ENCODE peak calls at places on chromosomes 16 and 17, in five cellular contexts. B is heart left ventricle; M is CD8-positive, alpha-beta memory T cell; E is CMK; K is stomach. Q is an unnamed sample.

GRCh38 chr16:88340755-88341150 is 42.0 kb upstream of the ZNF469 start:
- DNase-seq in B (no peak), K (no peak), M (no peak), E (no peak), Q (peak; percentile 78)

GRCh38 chr16:67336646-67337045 is 10.0 kb downstream of the LRRC36 start:
- DNase-seq in B (no peak), K (no peak), E (no peak), M (no peak), Q (no peak)

GRCh38 chr16:17389392-17389791 is 81.4 kb downstream of the XYLT1 start:
- DNase-seq in K (no peak), M (no peak), E (no peak), B (no peak), Q (no peak)

GRCh38 chr17:231966-232807 is 50.7 kb upstream of the DOC2B start:
- DNase-seq in B (peak; percentile 10), K (no peak), E (no peak), M (no peak), Q (peak; percentile 64)

GRCh38 chr17:82849076-82849945 is 9.5 kb upstream of the ZNF750 start:
- DNase-seq in M (no peak), E (no peak), B (no peak), K (no peak), Q (peak; percentile 66)

GRCh38 chr16:28591355-28591754 is 5.5 kb downstream of the SULT1A2 start:
- DNase-seq in K (no peak), M (no peak), E (no peak), B (no peak), Q (peak; percentile 73)

GRCh38 chr17:49576121-49576905 is 642 bp downstream of the NXPH3 start:
- DNase-seq in B (peak; percentile 72), E (no peak), M (no peak), K (no peak), Q (no peak)

GRCh38 chr17:12627177-12627629 is 38.5 kb upstream of the MYOCD start:
- DNase-seq in B (no peak), K (peak; percentile 45), M (no peak), E (no peak), Q (no peak)

GRCh38 chr17:47850692-47851573 is at the start of gene SP6:
- DNase-seq in M (peak; percentile 31), K (peak; percentile 91), E (no peak), B (peak; percentile 44), Q (peak; percentile 92)

GRCh38 chr16:67431077-67431804 is at the start of gene HSD11B2:
- DNase-seq in E (no peak), M (peak; percentile 11), K (peak; percentile 71), B (no peak), Q (no peak)

GRCh38 chr17:47713980-47714689 is 18.9 kb upstream of the TBX21 start:
- DNase-seq in M (no peak), E (no peak), B (no peak), K (no peak), Q (no peak)

GRCh38 chr17:66398617-66399016 is 96.2 kb downstream of the PRKCA start:
- DNase-seq in E (no peak), M (no peak), B (no peak), K (no peak), Q (no peak)

GRCh38 chr17:64172510-64172909 is 42.6 kb upstream of the ERN1 start:
- DNase-seq in K (no peak), M (no peak), B (no peak), E (peak; percentile 25), Q (no peak)

GRCh38 chr16:87203060-87203656 is 114.0 kb downstream of the C16orf95 start:
- DNase-seq in B (peak; percentile 62), E (peak; percentile 43), K (peak; percentile 54), M (peak; percentile 7), Q (no peak)

GRCh38 chr17:82645516-82645915 is 2.7 kb downstream of the WDR45B start:
- DNase-seq in K (no peak), E (no peak), M (no peak), B (no peak), Q (no peak)

GRCh38 chr16:14509055-14509454 is 121.0 kb downstream of the PARN start:
- DNase-seq in E (no peak), B (no peak), M (no peak), K (no peak), Q (no peak)

GRCh38 chr17:44914698-44915271 is 515 bp downstream of the GFAP start:
- DNase-seq in B (no peak), M (no peak), E (no peak), K (no peak), Q (peak; percentile 65)

GRCh38 chr17:50047488-50048126 is 8.3 kb upstream of the ITGA3 start:
- DNase-seq in M (no peak), B (peak; percentile 17), E (no peak), K (no peak), Q (peak; percentile 37)

GRCh38 chr17:77233635-77234334 is 93.0 kb downstream of the SEC14L1 start:
- DNase-seq in M (no peak), E (no peak), B (no peak), K (peak; percentile 55), Q (peak; percentile 72)

GRCh38 chr16:66551362-66551761 is 1.0 kb upstream of the CKLF start:
- DNase-seq in E (no peak), K (no peak), M (peak; percentile 49), B (no peak), Q (no peak)

GRCh38 chr17:57876866-57877237 is 27.0 kb upstream of the MRPS23 start:
- DNase-seq in E (no peak), K (no peak), B (no peak), M (no peak), Q (no peak)

GRCh38 chr17:57995076-57995956 is 7.3 kb upstream of the VEZF1 start:
- DNase-seq in E (no peak), M (peak; percentile 12), K (peak; percentile 66), B (peak; percentile 68), Q (no peak)

GRCh38 chr16:82936941-82937551 is 310.3 kb downstream of the CDH13 start:
- DNase-seq in E (peak; percentile 5), M (no peak), K (no peak), B (no peak), Q (no peak)

GRCh38 chr17:76033139-76033538 is 6.0 kb upstream of the EVPL start:
- DNase-seq in B (no peak), K (no peak), E (no peak), M (no peak), Q (no peak)

GRCh38 chr16:50462793-50463507 is 85.2 kb upstream of the NKD1 start:
- DNase-seq in B (no peak), E (no peak), M (no peak), K (peak; percentile 18), Q (peak; percentile 44)

GRCh38 chr16:5706206-5706605 is 608.6 kb upstream of the EEF2KMT start:
- DNase-seq in B (no peak), E (no peak), M (no peak), K (no peak), Q (no peak)

Q was measured in chondrocyte.